ENCODE peak calls at places on chromosomes 13 and 19, in four cellular contexts. N is HepG2, D is GM12878, E is K562. J is an unnamed sample.

GRCh38 chr19:33938821-33939220 is 142.2 kb downstream of the KCTD15 start:
- DNase-seq in N (no peak), D (no peak), E (no peak), J (no peak)

GRCh38 chr13:44374348-44374712 is 706 bp downstream of the SERP2 start:
- DNase-seq in N (no peak), D (no peak), E (no peak), J (no peak)

GRCh38 chr19:17165715-17166114 is 49.4 kb upstream of the USE1 start:
- DNase-seq in N (no peak), D (no peak), E (no peak), J (no peak)

GRCh38 chr13:102658678-102659077 is 36.2 kb downstream of the METTL21C start:
- DNase-seq in N (no peak), D (no peak), E (no peak), J (no peak)

GRCh38 chr19:30227071-30227621 is 145.0 kb upstream of the ZNF536 start:
- DNase-seq in N (no peak), D (no peak), E (no peak), J (no peak)

GRCh38 chr19:35309481-35310279 is 17.7 kb downstream of the MAG start:
- DNase-seq in N (peak), D (no peak), E (peak), J (no peak)

GRCh38 chr19:57088125-57088524 is 31.7 kb upstream of the USP29 start:
- DNase-seq in N (no peak), D (no peak), E (no peak), J (no peak)

GRCh38 chr13:99218969-99219368 is 18.3 kb downstream of the UBAC2 start:
- DNase-seq in N (no peak), D (peak), E (no peak), J (no peak)

GRCh38 chr13:20940083-20940482 is 37.5 kb upstream of the XPO4 start:
- DNase-seq in N (peak), D (no peak), E (no peak), J (no peak)

GRCh38 chr13:102291587-102292218 is 110.1 kb downstream of the FGF14 start:
- DNase-seq in N (no peak), D (no peak), E (no peak), J (no peak)

GRCh38 chr19:4977299-4978174 is 8.6 kb downstream of the KDM4B start:
- DNase-seq in N (no peak), D (no peak), E (no peak), J (no peak)

GRCh38 chr13:51360489-51360888 is 21.0 kb downstream of the SERPINE3 start:
- DNase-seq in N (no peak), D (no peak), E (no peak), J (no peak)

GRCh38 chr13:79682164-79682563 is 201.2 kb downstream of the NDFIP2 start:
- DNase-seq in N (no peak), D (no peak), E (no peak), J (no peak)

GRCh38 chr13:89310943-89311342 is 1639.8 kb downstream of the SLITRK5 start:
- DNase-seq in N (no peak), D (no peak), E (no peak), J (no peak)

GRCh38 chr19:685457-685931 is 9.3 kb downstream of the FSTL3 start:
- DNase-seq in N (no peak), D (no peak), E (no peak), J (no peak)

GRCh38 chr13:113178070-113178895 is 19.8 kb downstream of the PROZ start:
- DNase-seq in N (no peak), D (no peak), E (no peak), J (no peak)

DNA sequence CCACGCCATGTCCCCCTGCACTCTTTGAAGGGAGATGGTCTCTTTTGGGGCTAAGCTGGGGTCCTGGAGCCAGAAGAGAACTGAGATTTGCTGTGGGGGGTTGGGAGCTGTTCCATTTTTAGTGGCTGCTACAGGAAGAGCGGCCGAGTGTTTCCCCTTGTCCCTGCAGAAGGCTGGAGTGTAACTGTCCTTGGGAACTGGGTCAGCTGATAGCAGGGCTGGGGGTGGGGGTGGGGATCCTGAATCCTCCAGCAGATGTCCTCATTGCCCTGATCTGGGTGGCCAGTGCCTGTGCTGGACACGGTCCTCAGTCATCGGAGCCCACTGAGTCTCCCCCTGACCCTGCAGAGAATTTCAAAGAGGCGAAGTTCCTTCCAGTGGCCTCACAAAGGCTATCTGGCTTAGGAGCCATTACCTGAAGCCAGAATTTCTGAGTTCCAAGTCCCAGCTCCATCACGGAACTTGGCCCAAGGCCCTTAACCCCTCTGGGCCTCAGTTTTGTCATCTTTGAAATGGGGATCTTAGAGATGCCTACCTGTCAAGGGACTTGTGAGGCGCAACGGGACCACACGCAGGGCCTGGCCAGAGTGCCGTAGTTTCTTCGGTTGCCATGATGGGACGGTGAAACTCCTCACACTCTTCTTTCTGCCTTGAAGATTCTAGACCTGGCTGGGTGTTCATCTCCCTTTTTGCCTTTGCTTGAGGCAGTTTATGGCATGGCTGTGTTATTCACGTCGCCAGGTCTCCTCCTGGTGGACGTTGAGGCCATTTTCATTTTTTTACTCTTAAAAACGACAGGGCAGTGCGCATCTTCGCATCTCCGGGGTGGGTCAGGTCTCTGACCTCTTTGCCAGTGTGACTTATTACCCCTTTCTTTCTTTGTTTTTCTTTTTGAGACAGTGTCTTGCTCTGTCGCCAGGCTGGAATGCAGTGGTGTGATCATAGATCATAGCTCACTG is 51.9 kb downstream of the DNM2 start:
- DNase-seq in N (peak), D (no peak), E (peak), J (no peak)
- TF ChIP-seq FOXM1 in N (no peak), D (no peak), E (no peak), J (no peak)

DNA sequence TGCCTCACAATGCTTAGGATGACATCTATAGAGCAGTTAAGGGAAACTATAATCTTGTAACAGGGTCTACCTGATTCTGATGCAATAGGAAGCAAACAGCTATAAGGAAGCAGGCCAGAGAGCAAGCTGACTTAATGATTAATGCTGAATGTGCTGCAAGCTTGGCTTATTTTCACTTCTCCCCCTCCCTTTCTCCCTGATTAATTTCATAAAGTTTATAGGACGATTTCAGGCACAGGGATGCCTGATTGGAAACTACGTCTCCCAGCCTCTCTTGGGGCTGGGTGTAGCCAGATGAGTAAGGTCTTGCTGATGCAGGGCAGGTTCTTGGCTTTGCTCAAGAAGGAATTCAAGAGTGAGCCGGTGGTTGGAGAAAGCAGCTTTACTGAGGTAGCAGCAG is 82.8 kb upstream of the MRI1 start:
- DNase-seq in N (no peak), D (no peak), E (no peak), J (no peak)
- TF ChIP-seq TARDBP in N (no peak), D (no peak), E (no peak), J (no peak)

GRCh38 chr13:30803791-30804190 is 68.4 kb downstream of the ALOX5AP start:
- DNase-seq in N (no peak), D (no peak), E (no peak), J (no peak)

GRCh38 chr13:30805603-30806011 is 70.3 kb downstream of the ALOX5AP start:
- DNase-seq in N (peak), D (no peak), E (no peak), J (no peak)

GRCh38 chr13:30804474-30804873 is 69.1 kb downstream of the ALOX5AP start:
- DNase-seq in N (no peak), D (no peak), E (no peak), J (no peak)

GRCh38 chr13:30806784-30807183 is 71.4 kb downstream of the ALOX5AP start:
- DNase-seq in N (no peak), D (no peak), E (no peak), J (no peak)

DNA sequence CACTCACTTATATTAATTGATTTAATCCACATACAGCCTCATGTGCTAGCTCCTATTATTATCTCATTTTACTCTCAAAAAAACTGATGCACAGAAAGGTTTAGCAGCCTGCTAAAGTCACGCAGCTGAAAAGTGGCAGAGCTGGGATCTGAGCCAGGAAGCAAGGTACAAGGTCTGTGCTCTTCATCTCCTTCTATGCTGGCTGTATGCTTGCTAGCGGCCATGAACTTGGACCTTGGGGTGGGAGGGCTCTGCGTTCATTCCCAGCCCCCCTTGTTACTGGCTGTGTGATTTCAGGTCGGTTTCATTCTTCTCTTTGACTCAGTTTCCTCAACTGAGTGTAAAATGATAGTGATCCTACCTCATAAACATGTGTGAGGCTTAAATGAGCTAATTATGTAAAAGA is 69.8 kb downstream of the ALOX5AP start:
- DNase-seq in N (peak), D (no peak), E (no peak), J (no peak)
- TF ChIP-seq FOXM1 in N (no peak), D (no peak), E (no peak), J (no peak)

GRCh38 chr19:2043269-2043641 is 7.8 kb downstream of the MKNK2 start:
- DNase-seq in N (no peak), D (no peak), E (peak), J (no peak)
- TF ChIP-seq TARDBP in N (no peak), D (no peak), E (no peak), J (no peak)

GRCh38 chr19:40737102-40737644 is 13.1 kb downstream of the ACTMAP start:
- DNase-seq in N (no peak), D (no peak), E (no peak), J (no peak)
- TF ChIP-seq FOXM1 in N (no peak), D (no peak), E (no peak), J (no peak)

J was measured in HEK293T.